ENCODE peak calls at places on chromosomes 4 and X, in ten cellular contexts. Z, N, O, Q, D, H, B, A, L and P are unnamed samples.

GRCh38 chr4:1826531-1827350 is 29.2 kb downstream of the LETM1 start:
- DNase-seq in B (no peak), D (no peak), H (no peak), Q (no peak), A (no peak), O (no peak), Z (no peak), L (no peak), N (no peak), P (no peak)

GRCh38 chr4:10773010-10773409 is 88.4 kb upstream of the CLNK start:
- DNase-seq in B (peak), A (no peak), Z (no peak), H (peak), L (no peak), O (no peak), Q (no peak), N (no peak), D (no peak), P (no peak)

GRCh38 chrX:41005445-41005992 is 79.7 kb upstream of the USP9X start:
- DNase-seq in Q (no peak), H (no peak), B (no peak), L (no peak), Z (no peak), A (no peak), D (no peak), N (no peak), O (no peak), P (no peak)

GRCh38 chr4:74794341-74794801 is at the start of gene BTC:
- DNase-seq in Q (peak), O (peak), L (peak), D (peak), B (peak), N (peak), Z (peak), A (peak), H (peak), P (peak)

GRCh38 chr4:81214144-81214517 is 891 bp downstream of the PRKG2 start:
- DNase-seq in D (no peak), B (no peak), A (no peak), L (no peak), H (no peak), Q (no peak), O (no peak), N (no peak), Z (no peak), P (no peak)

GRCh38 chr4:76601791-76602190 is 166.8 kb downstream of the SHROOM3 start:
- DNase-seq in Z (no peak), O (no peak), A (no peak), H (peak), Q (no peak), L (no peak), D (no peak), B (peak), N (no peak), P (peak)

GRCh38 chrX:317424-318067 is 1.1 kb downstream of the GTPBP6 start:
- DNase-seq in N (no peak), B (no peak), Q (no peak), H (no peak), L (no peak), Z (no peak), A (no peak), D (no peak), O (no peak), P (no peak)

GRCh38 chr4:103499094-103499493 is 220.7 kb downstream of the TACR3 start:
- DNase-seq in Q (no peak), H (no peak), D (no peak), O (no peak), B (no peak), L (no peak), A (no peak), Z (no peak), N (no peak), P (peak)

GRCh38 chrX:120512627-120513026 is 43.5 kb upstream of the LAMP2 start:
- DNase-seq in D (no peak), Q (no peak), N (no peak), B (no peak), H (no peak), L (no peak), Z (no peak), O (no peak), A (no peak), P (no peak)

GRCh38 chr4:139242511-139243051 is 37.4 kb downstream of the MGARP start:
- DNase-seq in Z (no peak), L (peak), N (no peak), O (no peak), Q (no peak), H (peak), D (no peak), B (peak), A (no peak), P (peak)

GRCh38 chr4:153143527-153144348 is 60.5 kb upstream of the TRIM2 start:
- DNase-seq in B (peak), O (no peak), H (peak), D (no peak), Q (no peak), Z (peak), L (no peak), N (no peak), A (no peak), P (peak)

GRCh38 chr4:94995684-94996394 is 238.1 kb downstream of the BMPR1B start:
- DNase-seq in H (peak), D (no peak), Z (no peak), O (no peak), A (no peak), Q (no peak), B (peak), N (peak), L (peak), P (no peak)

GRCh38 chrX:153926863-153927685 is 1.0 kb upstream of the ARHGAP4 start:
- DNase-seq in N (no peak), Z (no peak), L (no peak), B (no peak), A (no peak), O (peak), H (peak), D (peak), Q (peak), P (peak)

GRCh38 chrX:153926594-153926862 is 464 bp upstream of the ARHGAP4 start:
- DNase-seq in O (no peak), A (no peak), Q (no peak), Z (no peak), H (no peak), L (no peak), B (no peak), N (no peak), D (no peak), P (no peak)

GRCh38 chrX:153928846-153929245 is 2.8 kb upstream of the ARHGAP4 start:
- DNase-seq in Z (no peak), L (no peak), B (no peak), O (no peak), N (no peak), H (no peak), A (no peak), D (no peak), Q (peak), P (no peak)

GRCh38 chrX:153927936-153928760 is 2.1 kb upstream of the ARHGAP4 start:
- DNase-seq in H (peak), N (peak), D (peak), Z (peak), A (peak), O (peak), Q (peak), B (peak), L (peak), P (peak)

DNA sequence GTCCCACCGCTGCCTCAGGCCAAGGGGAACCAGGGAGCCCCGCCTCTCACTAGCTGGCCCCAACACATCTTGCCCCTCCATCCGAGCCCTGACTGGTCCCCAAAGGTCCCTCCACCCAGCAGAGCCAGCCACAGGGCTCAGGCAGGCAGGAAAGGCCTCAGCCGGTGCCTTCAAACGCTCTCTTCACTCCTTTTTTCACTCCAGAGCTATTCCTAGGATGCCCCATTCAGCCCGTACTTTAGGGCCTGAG is 1.5 kb upstream of the ARHGAP4 start:
- DNase-seq in B (no peak), O (no peak), D (no peak), H (no peak), Q (no peak), L (no peak), Z (no peak), A (no peak), N (no peak), P (no peak)
- H3K4me3 ChIP-seq in B (peak), O (peak), D (peak), H (peak), Q (peak), L (peak), Z (peak), A (peak), N (peak), P (peak)

DNA sequence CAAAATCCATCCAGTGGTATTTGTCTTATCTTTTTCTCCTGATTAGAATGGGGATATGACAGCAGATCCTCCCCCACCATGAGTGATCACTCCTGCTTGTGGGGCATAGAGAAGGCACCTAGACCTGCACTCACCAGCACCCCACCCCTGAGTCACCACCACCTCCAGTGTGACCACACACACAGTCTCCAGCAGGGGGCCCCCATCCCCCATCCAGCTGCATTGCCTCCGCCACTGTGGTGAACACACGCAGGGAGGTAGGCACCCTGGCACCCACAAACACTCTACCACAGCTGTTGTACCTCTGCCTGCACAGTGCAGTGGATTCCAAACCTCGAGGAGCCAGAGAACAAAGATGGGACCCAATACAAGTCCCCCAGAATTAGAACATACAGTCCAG is 9.0 kb upstream of the MAGEA8 start:
- DNase-seq in O (no peak), Z (no peak), D (no peak), N (no peak), H (peak), L (peak), Q (peak), B (no peak), A (peak), P (peak)
- TF ChIP-seq CTCF in O (no peak), Z (no peak), D (peak), N (peak), H (no peak), L (peak), Q (no peak), B (peak), A (peak), P (peak)

DNA sequence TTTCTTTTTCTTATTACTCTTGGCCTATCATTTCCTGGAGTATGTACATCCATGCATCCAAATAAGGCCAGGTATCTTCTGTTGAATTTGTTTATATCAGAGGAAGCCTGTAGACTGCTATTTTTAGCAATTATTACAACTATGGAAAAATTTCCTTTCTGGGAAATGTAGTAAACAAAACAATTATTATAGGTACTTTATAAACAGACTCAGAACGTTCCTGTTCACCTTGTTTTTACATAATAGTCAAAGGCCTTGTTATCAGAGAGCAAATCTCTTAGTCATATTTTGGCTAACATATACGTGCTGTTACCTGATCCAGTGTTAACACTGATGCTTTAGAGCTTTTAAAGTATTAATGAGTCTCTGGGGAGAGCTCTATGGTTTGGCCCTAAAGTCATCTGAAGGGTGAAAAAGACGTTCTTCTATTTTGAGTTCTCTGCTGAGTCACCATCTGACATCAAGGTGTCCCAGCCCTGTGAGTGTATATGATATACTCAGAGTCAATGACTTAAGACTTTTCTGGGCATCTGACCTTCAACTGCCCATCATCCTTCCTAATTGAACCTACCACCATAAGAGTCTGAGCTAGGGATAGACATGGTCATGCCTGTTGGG is 7.3 kb downstream of the SPARCL1 start:
- DNase-seq in D (no peak), A (no peak), N (no peak), Z (no peak), O (no peak), H (peak), L (peak), B (peak), Q (no peak), P (peak)
- H3K4me3 ChIP-seq in D (no peak), A (no peak), N (no peak), Z (no peak), O (no peak), H (no peak), L (no peak), B (no peak), Q (no peak), P (no peak)

GRCh38 chr4:24720979-24721378 is 74.4 kb upstream of the SOD3 start:
- DNase-seq in L (no peak), N (no peak), A (no peak), B (no peak), D (no peak), Z (no peak), Q (no peak), H (no peak), O (no peak), P (no peak)

GRCh38 chr4:24719615-24720014 is 75.8 kb upstream of the SOD3 start:
- DNase-seq in O (no peak), H (no peak), D (no peak), N (no peak), B (no peak), Q (no peak), L (no peak), A (no peak), Z (no peak), P (no peak)

GRCh38 chr4:24727390-24727789 is 68.0 kb upstream of the SOD3 start:
- DNase-seq in N (no peak), L (no peak), H (no peak), B (no peak), A (no peak), Z (no peak), Q (no peak), O (no peak), D (no peak), P (no peak)

DNA sequence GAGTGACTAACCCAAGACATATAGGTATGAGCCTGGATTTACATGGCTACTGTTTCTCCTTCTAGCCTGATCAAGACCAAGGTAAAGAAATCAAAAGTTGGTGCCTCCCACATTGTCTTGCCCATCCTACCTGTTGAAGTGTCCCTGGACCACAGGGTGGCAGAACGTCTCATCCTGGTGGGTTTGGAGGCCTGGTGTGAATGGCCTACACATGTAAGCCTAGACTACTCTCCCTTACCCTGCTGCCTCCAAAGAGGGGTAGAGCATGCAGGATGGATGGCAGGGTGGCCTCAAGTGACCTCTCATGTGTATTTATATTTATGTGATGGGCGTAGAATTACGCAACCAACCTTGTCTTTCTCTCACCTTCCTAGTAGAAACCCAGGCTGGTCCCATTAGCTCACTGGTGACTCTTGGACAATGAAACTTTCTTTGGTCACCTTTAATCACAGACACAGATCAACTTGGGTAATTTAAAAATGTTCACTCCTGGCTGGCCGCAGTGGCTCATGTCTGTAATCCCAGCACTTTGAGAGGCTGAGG is 73.3 kb upstream of the SOD3 start:
- DNase-seq in B (no peak), Q (no peak), H (no peak), N (no peak), L (no peak), D (no peak), Z (no peak), O (no peak), A (no peak), P (no peak)
- TF ChIP-seq CTCF in B (no peak), Q (no peak), H (no peak), N (no peak), L (no peak), D (no peak), Z (no peak), O (no peak), A (no peak), P (no peak)

GRCh38 chr4:8270912-8271815 is 1.6 kb downstream of the HTRA3 start:
- DNase-seq in A (no peak), Z (peak), N (no peak), O (peak), H (no peak), L (no peak), D (no peak), B (no peak), Q (no peak), P (no peak)
- H3K4me3 ChIP-seq in A (no peak), Z (no peak), N (no peak), O (peak), H (no peak), L (no peak), D (peak), B (no peak), Q (no peak), P (peak)

DNA sequence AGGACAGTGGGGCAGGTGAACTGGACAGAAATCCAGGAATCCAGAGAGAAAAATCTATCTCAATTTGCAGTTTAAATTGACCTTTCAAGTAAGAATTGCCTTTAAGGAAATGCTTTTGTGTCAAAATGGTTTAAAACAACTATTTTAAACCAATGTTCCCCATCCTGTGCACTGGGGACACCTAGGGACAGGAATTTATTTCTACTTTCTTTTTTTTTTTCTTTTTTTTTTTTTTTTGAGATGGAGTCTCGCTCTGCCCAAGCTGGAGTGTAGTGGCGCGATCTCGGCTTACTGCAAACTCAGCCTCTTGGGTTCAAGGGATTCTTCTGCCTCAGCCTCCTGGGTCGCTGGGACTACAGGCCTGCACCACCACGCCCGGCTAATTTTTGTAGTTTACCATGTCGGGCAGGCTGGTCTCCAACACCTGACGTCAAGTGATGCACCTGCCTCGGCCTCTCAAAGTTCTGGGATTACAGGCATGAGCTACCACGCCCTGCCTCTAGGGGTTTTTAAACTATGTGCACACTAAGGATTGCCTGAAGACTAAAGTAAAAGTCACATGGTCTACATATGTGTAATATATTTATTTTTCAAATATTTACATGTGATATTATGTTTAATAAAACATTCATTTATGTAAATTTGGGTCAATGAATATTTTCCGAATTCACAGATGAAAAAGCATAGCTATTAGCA is 1213.4 kb downstream of the STIM2 start:
- DNase-seq in L (no peak), D (no peak), N (no peak), Z (no peak), Q (no peak), A (peak), H (no peak), B (no peak), O (no peak), P (peak)
- TF ChIP-seq CTCF in L (no peak), D (no peak), N (peak), Z (no peak), Q (no peak), A (peak), H (no peak), B (no peak), O (no peak), P (no peak)

DNA sequence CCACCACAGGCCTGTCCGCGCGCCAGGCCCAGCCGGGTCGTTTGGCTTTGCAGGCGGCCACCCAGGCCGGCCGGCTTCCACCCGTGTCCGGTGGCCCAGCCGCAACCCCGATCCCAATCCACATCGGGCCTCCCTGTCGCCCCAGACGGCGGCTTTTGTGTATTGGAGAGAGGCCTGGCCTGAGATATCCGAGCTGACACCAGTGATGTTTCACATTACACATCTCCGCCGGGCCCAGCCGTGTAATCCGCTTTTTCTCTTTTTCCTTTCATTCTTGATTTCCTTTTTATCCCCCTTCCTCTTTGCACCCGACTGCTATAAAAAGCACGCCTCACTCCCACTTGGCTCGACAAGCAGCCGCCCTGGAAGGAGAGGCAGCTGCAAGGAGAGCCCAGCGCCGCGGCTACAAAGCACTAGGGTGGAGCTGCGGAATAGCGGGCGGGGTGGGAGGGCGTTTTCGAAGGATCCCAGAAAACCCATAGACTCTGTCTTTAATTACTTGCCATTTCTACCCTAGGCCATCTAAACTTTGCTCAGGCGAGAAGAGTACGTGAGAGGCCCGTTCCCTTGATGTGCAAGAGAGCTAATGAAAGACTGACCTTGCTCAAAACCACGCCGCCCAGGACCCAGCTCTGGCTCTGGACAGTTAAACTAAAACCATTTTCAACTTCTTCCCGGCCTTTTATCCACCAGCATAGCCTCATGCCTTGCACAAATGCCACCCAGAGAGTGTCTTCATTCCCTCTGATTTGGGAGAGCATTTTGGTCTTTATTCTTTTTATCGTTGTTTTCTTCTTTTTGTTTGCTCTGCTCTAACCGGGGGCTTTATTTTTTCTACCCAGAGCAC is 3.3 kb downstream of the PITX2 start:
- DNase-seq in Z (no peak), L (no peak), D (no peak), Q (no peak), O (no peak), H (no peak), B (no peak), N (no peak), A (no peak), P (no peak)
- H3K4me3 ChIP-seq in Z (no peak), L (no peak), D (no peak), Q (no peak), O (no peak), H (no peak), B (no peak), N (no peak), A (no peak), P (no peak)